ENCODE peak calls at places on chromosomes 1 and 21, in six cellular contexts. J is A549, A is HCT116, L is fibroblast of lung, O is ovary, C is uterus. R is an unnamed sample.

GRCh38 chr21:29416268-29416667 is 117.5 kb downstream of the BACH1 start:
- DNase-seq in A (no peak), J (no peak), L (no peak), C (no peak), O (no peak), R (no peak)

GRCh38 chr1:101288491-101288944 is 51.7 kb downstream of the S1PR1 start:
- DNase-seq in A (peak), L (peak), J (peak), C (peak), O (peak), R (no peak)

GRCh38 chr21:35170244-35170756 is 121.2 kb upstream of the RUNX1 start:
- DNase-seq in J (no peak), L (no peak), A (no peak), O (no peak), C (no peak), R (no peak)

GRCh38 chr1:30955448-30956015 is 47.0 kb upstream of the SDC3 start:
- DNase-seq in J (no peak), A (no peak), L (peak), C (no peak), O (no peak), R (no peak)

GRCh38 chr1:172948457-172948856 is 102.3 kb downstream of the TNFSF18 start:
- DNase-seq in O (no peak), C (no peak), A (no peak), J (no peak), L (peak), R (no peak)

GRCh38 chr1:192700834-192701271 is 64.9 kb downstream of the RGS13 start:
- DNase-seq in A (peak), J (peak), L (peak), O (no peak), C (no peak), R (no peak)

GRCh38 chr1:79478728-79479373 is 472.3 kb upstream of the ADGRL4 start:
- DNase-seq in J (no peak), A (no peak), L (no peak), C (no peak), O (no peak), R (no peak)

GRCh38 chr1:182438326-182438725 is 11.6 kb upstream of the RGSL1 start:
- DNase-seq in L (no peak), O (no peak), C (no peak), A (no peak), J (no peak), R (no peak)

GRCh38 chr1:154730251-154730650 is 122.3 kb upstream of the ADAR start:
- DNase-seq in J (peak), C (no peak), A (no peak), O (no peak), L (peak), R (no peak)

GRCh38 chr1:202034683-202035462 is 24.5 kb downstream of the ELF3 start:
- DNase-seq in L (peak), A (peak), O (peak), J (peak), C (peak), R (peak)

GRCh38 chr1:185560760-185561159 is 173.4 kb upstream of the HMCN1 start:
- DNase-seq in O (no peak), C (no peak), A (no peak), L (no peak), J (no peak), R (peak)

GRCh38 chr1:26203642-26204318 is 13.4 kb downstream of the CATSPER4 start:
- DNase-seq in O (no peak), L (no peak), J (no peak), C (no peak), A (no peak), R (no peak)

GRCh38 chr1:226568077-226568831 is 19.7 kb downstream of the STUM start:
- DNase-seq in A (peak), J (peak), C (peak), O (no peak), L (peak), R (no peak)

GRCh38 chr1:15189692-15190321 is 36.3 kb downstream of the TMEM51 start:
- DNase-seq in J (no peak), L (no peak), C (no peak), A (no peak), O (no peak), R (no peak)

GRCh38 chr1:3366181-3367051 is 88.0 kb upstream of the ARHGEF16 start:
- DNase-seq in C (peak), J (no peak), L (peak), A (no peak), O (no peak), R (peak)

GRCh38 chr1:237736372-237737029 is 154.2 kb downstream of the ZP4 start:
- DNase-seq in A (no peak), L (no peak), J (no peak), O (no peak), C (no peak), R (no peak)

GRCh38 chr1:115251340-115251748 is 86.7 kb downstream of the NGF start:
- DNase-seq in L (peak), J (no peak), A (no peak), O (no peak), C (no peak), R (no peak)

GRCh38 chr1:1136547-1137230 is 20.8 kb upstream of the C1orf159 start:
- DNase-seq in J (no peak), A (no peak), L (no peak), C (no peak), O (no peak), R (no peak)

GRCh38 chr1:66267211-66267940 is 266.6 kb upstream of the SGIP1 start:
- DNase-seq in L (peak), C (no peak), J (no peak), A (no peak), O (no peak), R (no peak)

GRCh38 chr1:64549464-64550239 is 79.7 kb downstream of the CACHD1 start:
- DNase-seq in A (no peak), L (peak), C (peak), O (no peak), J (no peak), R (no peak)

GRCh38 chr1:221766210-221766609 is 24.3 kb upstream of the DUSP10 start:
- DNase-seq in L (peak), J (no peak), C (no peak), O (no peak), A (no peak), R (no peak)

GRCh38 chr1:93963585-93963984 is 54.4 kb upstream of the GCLM start:
- DNase-seq in L (peak), C (no peak), J (peak), O (no peak), A (no peak), R (no peak)

GRCh38 chr1:226989081-226989747 is 49.1 kb downstream of the COQ8A start:
- DNase-seq in C (no peak), O (no peak), L (no peak), J (no peak), A (no peak), R (no peak)

GRCh38 chr21:30268608-30269197 is 14.0 kb downstream of the KRTAP24-1 start:
- DNase-seq in A (no peak), L (no peak), C (no peak), J (no peak), O (no peak), R (no peak)

GRCh38 chr1:110272045-110272444 is 61.9 kb downstream of the KCNC4 start:
- DNase-seq in J (no peak), C (no peak), L (no peak), O (no peak), A (no peak), R (no peak)

GRCh38 chr1:34656706-34657105 is 98.1 kb upstream of the GJB5 start:
- DNase-seq in C (no peak), J (no peak), A (no peak), L (no peak), O (no peak), R (no peak)

GRCh38 chr1:111748618-111749337 is 6.9 kb upstream of the DDX20 start:
- DNase-seq in A (no peak), J (no peak), C (no peak), O (no peak), L (no peak), R (no peak)

GRCh38 chr1:154970631-154971340 is at the start of gene SHC1:
- DNase-seq in L (peak), A (no peak), C (peak), O (peak), J (peak), R (peak)

GRCh38 chr1:238329671-238330070 is 438.9 kb upstream of the ZP4 start:
- DNase-seq in L (peak), J (no peak), O (no peak), C (no peak), A (no peak), R (no peak)

GRCh38 chr1:101713760-101714159 is 283.0 kb downstream of the OLFM3 start:
- DNase-seq in O (no peak), J (no peak), L (no peak), C (no peak), A (no peak), R (no peak)

GRCh38 chr21:22855581-22855980 is 1857.4 kb downstream of the NCAM2 start:
- DNase-seq in A (no peak), O (no peak), J (no peak), C (no peak), L (no peak), R (no peak)

GRCh38 chr1:67429528-67430357 is 459 bp downstream of the SERBP1 start:
- DNase-seq in A (no peak), C (peak), J (no peak), O (no peak), L (no peak), R (peak)

GRCh38 chr1:94027735-94028515 is 93.0 kb downstream of the ABCA4 start:
- DNase-seq in O (no peak), C (no peak), A (no peak), L (no peak), J (no peak), R (no peak)

GRCh38 chr1:239368436-239369109 is 17.8 kb upstream of the CHRM3 start:
- DNase-seq in C (no peak), J (no peak), L (no peak), A (no peak), O (no peak), R (no peak)

GRCh38 chr1:54099211-54099610 is 45.8 kb downstream of the TCEANC2 start:
- DNase-seq in J (no peak), C (no peak), A (no peak), O (no peak), L (no peak), R (no peak)

GRCh38 chr1:53608071-53608470 is 130.9 kb downstream of the GLIS1 start:
- DNase-seq in O (no peak), L (no peak), C (no peak), J (no peak), A (no peak), R (no peak)

GRCh38 chr21:43204638-43205037 is 35.8 kb downstream of the CRYAA start:
- DNase-seq in L (no peak), J (no peak), A (no peak), O (no peak), C (no peak), R (no peak)

GRCh38 chr1:8862528-8862927 is 16.0 kb downstream of the ENO1 start:
- DNase-seq in A (no peak), J (no peak), O (no peak), C (no peak), L (no peak), R (no peak)

DNA sequence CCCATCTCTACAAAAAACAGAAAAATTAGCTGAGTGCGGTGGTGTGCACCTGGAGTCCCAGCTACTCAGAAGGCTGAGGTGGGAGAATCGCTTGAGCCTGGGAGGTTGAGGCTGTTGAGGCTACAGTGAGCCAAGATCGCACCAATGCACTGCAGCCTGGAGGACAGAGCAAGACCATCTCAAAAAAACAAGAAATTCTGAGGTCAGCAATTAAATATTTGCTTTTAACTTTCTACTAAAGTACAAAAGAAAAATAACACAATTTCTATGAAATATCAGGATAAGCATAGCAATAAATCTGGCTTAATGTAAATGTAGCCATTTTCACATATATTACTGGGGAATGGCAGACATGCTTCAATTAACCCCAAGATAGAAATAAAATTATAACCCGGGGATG is 9.9 kb downstream of the PPP1R15B start:
- DNase-seq in A (no peak), J (no peak), C (no peak), O (no peak), L (no peak), R (no peak)
- H3K27ac ChIP-seq in A (no peak), J (no peak), C (no peak), O (no peak), L (no peak), R (no peak)

GRCh38 chr21:33240404-33240803 is 10.7 kb downstream of the IFNAR2 start:
- DNase-seq in L (no peak), C (no peak), A (no peak), O (no peak), J (no peak), R (no peak)
- H3K27ac ChIP-seq in L (no peak), C (no peak), A (no peak), O (no peak), J (no peak), R (no peak)

DNA sequence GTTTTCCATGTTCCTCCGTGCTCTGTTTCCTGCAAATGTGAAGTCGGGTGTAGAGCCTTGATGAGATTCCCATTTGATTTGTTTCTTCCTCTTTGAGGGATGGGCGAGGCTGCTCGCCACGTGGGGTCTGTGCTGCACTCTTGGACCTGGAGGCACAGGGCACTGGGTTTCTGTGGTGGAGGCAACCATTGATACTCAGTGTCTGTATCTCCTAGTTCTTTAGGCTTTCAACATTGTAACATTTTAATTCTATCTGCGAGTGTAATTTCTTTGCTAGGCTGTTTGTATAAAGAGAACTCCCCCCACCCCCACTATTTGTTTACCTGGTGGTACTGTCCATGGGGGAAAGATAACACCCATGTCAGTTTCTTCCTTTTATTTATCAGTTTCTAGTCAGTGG is 52.3 kb downstream of the GALNT2 start:
- DNase-seq in A (no peak), J (no peak), O (no peak), C (no peak), L (no peak), R (no peak)
- H3K27ac ChIP-seq in A (no peak), J (no peak), O (no peak), C (no peak), L (no peak), R (no peak)

GRCh38 chr1:23286401-23286800 is 57.7 kb downstream of the HNRNPR start:
- DNase-seq in A (no peak), J (no peak), L (peak), C (no peak), O (no peak), R (no peak)

GRCh38 chr1:23278717-23279116 is 61.4 kb upstream of the HTR1D start:
- DNase-seq in L (no peak), O (no peak), C (no peak), A (no peak), J (no peak), R (no peak)

GRCh38 chr1:23283660-23284602 is 60.2 kb downstream of the HNRNPR start:
- DNase-seq in A (no peak), C (no peak), O (no peak), L (peak), J (no peak), R (no peak)

DNA sequence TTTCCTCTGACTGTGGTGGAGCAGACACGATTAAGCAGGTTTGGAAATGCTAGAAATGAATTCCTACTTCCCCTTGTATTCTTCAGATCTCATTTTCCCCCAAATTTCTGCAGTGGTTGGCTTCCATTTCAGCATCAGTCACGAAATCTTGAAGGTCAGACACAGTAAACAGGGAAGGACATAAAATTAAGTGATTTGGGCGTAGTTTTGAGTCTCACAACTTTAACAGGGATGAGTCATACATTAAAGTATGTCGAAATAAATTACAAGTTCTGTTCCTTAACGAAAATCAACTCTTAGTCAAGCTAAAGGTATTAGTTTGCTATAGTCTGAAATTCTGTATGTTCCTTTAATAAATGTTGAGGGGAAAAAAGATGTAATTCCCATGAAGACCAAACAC is 61.1 kb downstream of the HNRNPR start:
- DNase-seq in L (peak), C (no peak), J (no peak), A (no peak), O (no peak), R (no peak)
- H3K27ac ChIP-seq in L (peak), C (peak), J (peak), A (no peak), O (no peak), R (no peak)

DNA sequence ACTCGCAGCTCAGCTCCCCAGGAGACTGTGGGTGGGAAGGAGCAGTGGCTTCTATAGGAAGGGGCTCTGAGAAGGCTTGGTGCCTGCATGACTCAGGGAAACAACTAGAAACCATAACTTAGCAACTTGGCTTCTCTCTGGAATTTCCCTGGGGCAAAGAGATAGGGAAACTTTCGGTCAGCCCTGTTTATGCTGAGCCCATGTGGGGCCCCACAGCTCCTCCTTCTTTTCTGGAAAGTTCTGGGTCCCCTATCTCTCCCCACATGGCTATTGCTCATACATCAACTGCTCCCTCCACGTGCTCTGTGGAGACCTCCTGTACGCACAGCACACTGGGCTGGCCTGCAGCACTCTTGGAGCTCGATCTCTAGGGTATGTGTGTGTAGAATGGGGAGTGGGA is 39.3 kb downstream of the PLEKHA6 start:
- DNase-seq in L (peak), C (no peak), O (no peak), J (no peak), A (no peak), R (no peak)
- H3K27ac ChIP-seq in L (peak), C (no peak), O (no peak), J (peak), A (no peak), R (no peak)

DNA sequence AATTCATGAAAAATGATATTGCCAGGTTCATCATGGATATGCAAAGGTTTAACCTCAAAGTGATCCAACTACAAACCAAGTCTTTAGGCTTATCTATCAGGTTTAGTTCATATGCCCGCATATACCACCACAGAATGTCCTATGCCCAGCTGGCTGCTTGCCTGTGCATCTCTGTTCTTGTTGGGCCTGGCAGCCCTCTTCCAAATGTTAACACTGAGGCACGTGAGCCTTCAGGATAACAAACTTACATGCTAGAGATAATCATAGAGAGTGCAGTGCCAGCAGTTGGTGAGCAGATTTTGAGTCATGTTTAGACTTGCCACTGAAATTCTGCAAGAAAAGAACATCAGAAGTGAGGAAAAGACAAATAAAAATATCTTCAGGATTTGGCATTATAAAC is 607.9 kb upstream of the TMPRSS15 start:
- DNase-seq in O (no peak), C (no peak), A (no peak), L (no peak), J (no peak), R (no peak)
- H3K27ac ChIP-seq in O (no peak), C (no peak), A (no peak), L (no peak), J (no peak), R (no peak)

DNA sequence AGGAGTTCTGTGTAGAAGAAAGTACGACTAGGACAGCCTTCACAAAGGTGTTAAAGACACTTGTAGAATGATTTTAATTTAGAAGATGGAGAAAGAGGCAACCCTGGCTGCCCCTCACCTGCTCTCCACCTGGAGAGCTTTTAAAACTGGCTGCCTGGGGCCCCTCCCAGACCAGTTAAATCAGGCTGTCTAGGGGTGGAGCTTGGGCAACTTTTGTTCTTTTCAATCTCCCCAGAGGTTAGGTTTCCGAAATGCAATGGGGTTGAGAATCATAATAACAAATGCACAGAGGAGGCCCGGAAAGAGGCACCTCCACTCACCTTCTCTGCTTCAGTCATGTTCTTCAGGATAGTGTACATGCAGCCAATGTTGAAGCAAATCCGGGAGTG is 429 bp downstream of the NCF2 start:
- DNase-seq in L (no peak), A (no peak), J (no peak), O (no peak), C (no peak), R (no peak)
- H3K27ac ChIP-seq in L (no peak), A (no peak), J (peak), O (no peak), C (no peak), R (no peak)

GRCh38 chr1:200890818-200891773 is 3.6 kb upstream of the INAVA start:
- DNase-seq in L (peak), J (peak), O (no peak), A (peak), C (no peak), R (peak)
- H3K27ac ChIP-seq in L (no peak), J (peak), O (no peak), A (peak), C (no peak), R (no peak)

GRCh38 chr1:209769171-209769904 is 13.5 kb downstream of the TRAF3IP3 start:
- DNase-seq in C (peak), A (no peak), J (no peak), L (peak), O (peak), R (peak)
- H3K27ac ChIP-seq in C (peak), A (no peak), J (no peak), L (peak), O (no peak), R (peak)

R was measured in aorta.